ENCODE peak calls at places on chromosomes 12 and 14, in seven cellular contexts. One of them, this sample, is unnamed.

GRCh38 chr14:40221428-40221827 is 789.2 kb upstream of the FBXO33 start:
- DNase-seq in tibial nerve: no peak
- DNase-seq in GM23338: no peak
- DNase-seq in AG04450: no peak
- DNase-seq in heart right ventricle: no peak
- DNase-seq in transverse colon: no peak
- DNase-seq in ovary: no peak
- DNase-seq in this sample: no peak

GRCh38 chr12:5520831-5521230 is 88.9 kb downstream of the NTF3 start:
- DNase-seq in tibial nerve: no peak
- DNase-seq in GM23338: no peak
- DNase-seq in AG04450: no peak
- DNase-seq in heart right ventricle: no peak
- DNase-seq in transverse colon: no peak
- DNase-seq in ovary: no peak
- DNase-seq in this sample: no peak

GRCh38 chr12:15669256-15669948 is 119.8 kb downstream of the EPS8 start:
- DNase-seq in tibial nerve: no peak
- DNase-seq in GM23338: no peak
- DNase-seq in AG04450: no peak
- DNase-seq in heart right ventricle: no peak
- DNase-seq in transverse colon: no peak
- DNase-seq in ovary: no peak
- DNase-seq in this sample: no peak

GRCh38 chr12:115872919-115873357 is 404.6 kb downstream of the MED13L start:
- DNase-seq in tibial nerve: no peak
- DNase-seq in GM23338: peak
- DNase-seq in AG04450: no peak
- DNase-seq in heart right ventricle: no peak
- DNase-seq in transverse colon: peak
- DNase-seq in ovary: no peak
- DNase-seq in this sample: no peak

GRCh38 chr14:56992332-56992820 is 182.1 kb upstream of the OTX2 start:
- DNase-seq in tibial nerve: no peak
- DNase-seq in GM23338: no peak
- DNase-seq in AG04450: no peak
- DNase-seq in heart right ventricle: no peak
- DNase-seq in transverse colon: no peak
- DNase-seq in ovary: no peak
- DNase-seq in this sample: no peak

GRCh38 chr12:25970082-25970481 is 11.6 kb downstream of the RASSF8 start:
- DNase-seq in tibial nerve: no peak
- DNase-seq in GM23338: no peak
- DNase-seq in AG04450: no peak
- DNase-seq in heart right ventricle: no peak
- DNase-seq in transverse colon: no peak
- DNase-seq in ovary: no peak
- DNase-seq in this sample: no peak

GRCh38 chr12:76449572-76449971 is 101.4 kb upstream of the BBS10 start:
- DNase-seq in tibial nerve: no peak
- DNase-seq in GM23338: no peak
- DNase-seq in AG04450: no peak
- DNase-seq in heart right ventricle: no peak
- DNase-seq in transverse colon: no peak
- DNase-seq in ovary: no peak
- DNase-seq in this sample: no peak

GRCh38 chr12:121334513-121335343 is 17.5 kb downstream of the ANAPC5 start:
- DNase-seq in tibial nerve: peak
- DNase-seq in GM23338: peak
- DNase-seq in AG04450: peak
- DNase-seq in heart right ventricle: no peak
- DNase-seq in transverse colon: no peak
- DNase-seq in ovary: no peak
- DNase-seq in this sample: no peak

GRCh38 chr14:93331375-93332031 is 1.3 kb downstream of the BTBD7 start:
- DNase-seq in tibial nerve: no peak
- DNase-seq in GM23338: no peak
- DNase-seq in AG04450: no peak
- DNase-seq in heart right ventricle: peak
- DNase-seq in transverse colon: peak
- DNase-seq in ovary: peak
- DNase-seq in this sample: no peak

GRCh38 chr12:111842556-111843396 is 748 bp downstream of the MAPKAPK5 start:
- DNase-seq in tibial nerve: peak
- DNase-seq in GM23338: peak
- DNase-seq in AG04450: no peak
- DNase-seq in heart right ventricle: no peak
- DNase-seq in transverse colon: peak
- DNase-seq in ovary: no peak
- DNase-seq in this sample: no peak

GRCh38 chr12:79183003-79183402 is 318.4 kb downstream of the SYT1 start:
- DNase-seq in tibial nerve: no peak
- DNase-seq in GM23338: no peak
- DNase-seq in AG04450: no peak
- DNase-seq in heart right ventricle: no peak
- DNase-seq in transverse colon: no peak
- DNase-seq in ovary: no peak
- DNase-seq in this sample: no peak

GRCh38 chr12:89829434-89829975 is 120.9 kb upstream of the ATP2B1 start:
- DNase-seq in tibial nerve: no peak
- DNase-seq in GM23338: no peak
- DNase-seq in AG04450: no peak
- DNase-seq in heart right ventricle: no peak
- DNase-seq in transverse colon: no peak
- DNase-seq in ovary: no peak
- DNase-seq in this sample: no peak

GRCh38 chr12:9751204-9752144 is 9.2 kb downstream of the CD69 start:
- DNase-seq in tibial nerve: no peak
- DNase-seq in GM23338: peak
- DNase-seq in AG04450: no peak
- DNase-seq in heart right ventricle: no peak
- DNase-seq in transverse colon: no peak
- DNase-seq in ovary: no peak
- DNase-seq in this sample: no peak

GRCh38 chr14:61461808-61462275 is 140.5 kb downstream of the PRKCH start:
- DNase-seq in tibial nerve: peak
- DNase-seq in GM23338: peak
- DNase-seq in AG04450: peak
- DNase-seq in heart right ventricle: no peak
- DNase-seq in transverse colon: no peak
- DNase-seq in ovary: no peak
- DNase-seq in this sample: peak

GRCh38 chr12:108847705-108848104 is 9.7 kb downstream of the SSH1 start:
- DNase-seq in tibial nerve: no peak
- DNase-seq in GM23338: no peak
- DNase-seq in AG04450: no peak
- DNase-seq in heart right ventricle: no peak
- DNase-seq in transverse colon: no peak
- DNase-seq in ovary: no peak
- DNase-seq in this sample: no peak

GRCh38 chr14:101520621-101521305 is 40.5 kb upstream of the DIO3 start:
- DNase-seq in tibial nerve: peak
- DNase-seq in GM23338: no peak
- DNase-seq in AG04450: no peak
- DNase-seq in heart right ventricle: no peak
- DNase-seq in transverse colon: no peak
- DNase-seq in ovary: peak
- DNase-seq in this sample: no peak

GRCh38 chr12:27274706-27275105 is 30.6 kb downstream of the STK38L start:
- DNase-seq in tibial nerve: no peak
- DNase-seq in GM23338: no peak
- DNase-seq in AG04450: no peak
- DNase-seq in heart right ventricle: no peak
- DNase-seq in transverse colon: no peak
- DNase-seq in ovary: no peak
- DNase-seq in this sample: no peak

GRCh38 chr12:55142896-55143870 is 17.0 kb downstream of the OR9K2 start:
- DNase-seq in tibial nerve: peak
- DNase-seq in GM23338: peak
- DNase-seq in AG04450: no peak
- DNase-seq in heart right ventricle: no peak
- DNase-seq in transverse colon: no peak
- DNase-seq in ovary: no peak
- DNase-seq in this sample: no peak

GRCh38 chr12:18250313-18250916 is 10.9 kb upstream of the PIK3C2G start:
- DNase-seq in tibial nerve: peak
- DNase-seq in GM23338: peak
- DNase-seq in AG04450: peak
- DNase-seq in heart right ventricle: no peak
- DNase-seq in transverse colon: no peak
- DNase-seq in ovary: no peak
- DNase-seq in this sample: no peak

GRCh38 chr12:843609-844008 is 91.2 kb downstream of the WNK1 start:
- DNase-seq in tibial nerve: no peak
- DNase-seq in GM23338: no peak
- DNase-seq in AG04450: peak
- DNase-seq in heart right ventricle: no peak
- DNase-seq in transverse colon: no peak
- DNase-seq in ovary: no peak
- DNase-seq in this sample: no peak

GRCh38 chr12:104357431-104357952 is 54.0 kb downstream of the EID3 start:
- DNase-seq in tibial nerve: no peak
- DNase-seq in GM23338: no peak
- DNase-seq in AG04450: no peak
- DNase-seq in heart right ventricle: no peak
- DNase-seq in transverse colon: no peak
- DNase-seq in ovary: no peak
- DNase-seq in this sample: no peak

GRCh38 chr14:69299286-69300035 is 39.5 kb downstream of the GALNT16 start:
- DNase-seq in tibial nerve: no peak
- DNase-seq in GM23338: peak
- DNase-seq in AG04450: no peak
- DNase-seq in heart right ventricle: no peak
- DNase-seq in transverse colon: no peak
- DNase-seq in ovary: no peak
- DNase-seq in this sample: no peak
- TF ChIP-seq CTCF in tibial nerve: no peak
- TF ChIP-seq CTCF in GM23338: peak
- TF ChIP-seq CTCF in AG04450: peak
- TF ChIP-seq CTCF in heart right ventricle: no peak
- TF ChIP-seq CTCF in transverse colon: no peak
- TF ChIP-seq CTCF in ovary: no peak
- TF ChIP-seq CTCF in this sample: no peak

GRCh38 chr12:113238309-113238708 is 17.0 kb downstream of the TPCN1 start:
- DNase-seq in tibial nerve: no peak
- DNase-seq in GM23338: no peak
- DNase-seq in AG04450: no peak
- DNase-seq in heart right ventricle: no peak
- DNase-seq in transverse colon: no peak
- DNase-seq in ovary: no peak
- DNase-seq in this sample: no peak

GRCh38 chr12:113240395-113240794 is 19.1 kb downstream of the TPCN1 start:
- DNase-seq in tibial nerve: no peak
- DNase-seq in GM23338: no peak
- DNase-seq in AG04450: no peak
- DNase-seq in heart right ventricle: no peak
- DNase-seq in transverse colon: no peak
- DNase-seq in ovary: no peak
- DNase-seq in this sample: no peak

GRCh38 chr12:113241191-113242017 is 20.1 kb downstream of the TPCN1 start:
- DNase-seq in tibial nerve: peak
- DNase-seq in GM23338: no peak
- DNase-seq in AG04450: peak
- DNase-seq in heart right ventricle: no peak
- DNase-seq in transverse colon: peak
- DNase-seq in ovary: no peak
- DNase-seq in this sample: no peak

GRCh38 chr12:113239288-113239771 is 18.1 kb downstream of the TPCN1 start:
- DNase-seq in tibial nerve: no peak
- DNase-seq in GM23338: no peak
- DNase-seq in AG04450: no peak
- DNase-seq in heart right ventricle: no peak
- DNase-seq in transverse colon: peak
- DNase-seq in ovary: no peak
- DNase-seq in this sample: no peak

DNA sequence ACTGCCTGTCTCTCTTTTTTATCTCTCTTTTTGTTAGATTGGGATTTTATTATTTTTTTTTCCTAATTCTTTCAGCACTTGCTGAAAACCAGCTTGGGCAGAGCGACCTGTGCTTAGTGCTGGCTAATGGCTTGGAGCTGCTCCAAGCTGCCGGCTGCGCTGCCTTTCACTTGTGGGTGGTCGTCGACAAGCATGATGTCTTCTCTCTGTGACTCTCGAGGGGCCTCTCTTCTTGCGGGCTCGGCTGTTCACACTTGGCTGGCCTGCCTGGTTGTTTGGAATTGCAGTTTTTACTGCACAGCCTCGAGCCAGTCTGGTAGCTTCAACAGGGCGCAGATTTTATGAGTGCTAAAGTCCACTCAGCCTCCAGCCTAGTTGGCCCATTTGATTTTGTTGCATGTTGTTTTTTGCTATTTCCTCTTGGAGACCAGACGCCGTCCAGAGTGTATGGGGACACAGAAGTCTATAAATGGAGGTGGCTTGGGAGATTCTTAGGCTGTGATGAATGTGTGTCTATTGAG is 18.6 kb downstream of the TPCN1 start:
- DNase-seq in tibial nerve: no peak
- DNase-seq in GM23338: no peak
- DNase-seq in AG04450: no peak
- DNase-seq in heart right ventricle: peak
- DNase-seq in transverse colon: peak
- DNase-seq in ovary: peak
- DNase-seq in this sample: no peak
- H3K27ac ChIP-seq in tibial nerve: peak
- H3K27ac ChIP-seq in GM23338: no peak
- H3K27ac ChIP-seq in AG04450: no peak
- H3K27ac ChIP-seq in heart right ventricle: peak
- H3K27ac ChIP-seq in transverse colon: peak
- H3K27ac ChIP-seq in ovary: no peak
- H3K27ac ChIP-seq in this sample: peak

DNA sequence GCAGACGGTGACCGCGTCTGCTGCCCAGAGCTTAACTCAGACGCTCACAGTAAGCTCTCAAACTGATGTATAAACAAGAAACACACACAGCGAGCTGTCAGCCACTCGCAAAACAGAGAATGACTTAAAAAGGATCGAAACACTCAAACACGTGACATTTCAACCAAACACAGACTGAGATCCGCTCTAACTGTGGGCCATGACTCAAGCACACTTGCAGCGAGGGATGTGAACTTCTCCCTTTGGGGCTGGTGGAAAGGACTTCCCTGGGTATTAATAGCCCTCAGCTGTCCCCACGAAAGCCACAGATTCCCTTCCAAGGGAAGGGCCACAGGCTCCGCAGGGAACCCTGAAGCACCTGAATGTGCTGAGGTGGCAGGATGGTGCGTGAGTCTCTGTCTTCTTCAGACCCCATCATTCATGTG is 29.1 kb downstream of the CCDC88C start:
- DNase-seq in tibial nerve: no peak
- DNase-seq in GM23338: no peak
- DNase-seq in AG04450: no peak
- DNase-seq in heart right ventricle: no peak
- DNase-seq in transverse colon: peak
- DNase-seq in ovary: no peak
- DNase-seq in this sample: no peak
- H3K4me3 ChIP-seq in tibial nerve: no peak
- H3K4me3 ChIP-seq in GM23338: no peak
- H3K4me3 ChIP-seq in AG04450: no peak
- H3K4me3 ChIP-seq in heart right ventricle: no peak
- H3K4me3 ChIP-seq in transverse colon: no peak
- H3K4me3 ChIP-seq in ovary: no peak
- H3K4me3 ChIP-seq in this sample: no peak

GRCh38 chr12:21026302-21026701 is 104.7 kb upstream of the SLCO1B1 start:
- DNase-seq in tibial nerve: no peak
- DNase-seq in GM23338: no peak
- DNase-seq in AG04450: no peak
- DNase-seq in heart right ventricle: no peak
- DNase-seq in transverse colon: no peak
- DNase-seq in ovary: no peak
- DNase-seq in this sample: no peak

GRCh38 chr12:21025656-21026055 is 105.3 kb upstream of the SLCO1B1 start:
- DNase-seq in tibial nerve: no peak
- DNase-seq in GM23338: no peak
- DNase-seq in AG04450: no peak
- DNase-seq in heart right ventricle: no peak
- DNase-seq in transverse colon: no peak
- DNase-seq in ovary: no peak
- DNase-seq in this sample: no peak
- TF ChIP-seq CTCF in tibial nerve: no peak
- TF ChIP-seq CTCF in GM23338: no peak
- TF ChIP-seq CTCF in AG04450: no peak
- TF ChIP-seq CTCF in heart right ventricle: no peak
- TF ChIP-seq CTCF in transverse colon: no peak
- TF ChIP-seq CTCF in ovary: no peak
- TF ChIP-seq CTCF in this sample: no peak